ENCODE peak calls at places on chromosomes 6 and 20, in seven cellular contexts. One of them, this sample, is unnamed.

GRCh38 chr6:138346302-138347195 is 31.2 kb upstream of the SMIM28 start:
- DNase-seq in GM23248: peak; percentile 69
- DNase-seq in CD4-positive, alpha-beta memory T cell: no peak
- DNase-seq in esophagus squamous epithelium: no peak
- DNase-seq in effector memory CD4-positive, alpha-beta T cell: no peak
- DNase-seq in PC-3: no peak
- DNase-seq in transverse colon: no peak
- DNase-seq in this sample: no peak

GRCh38 chr20:16125810-16126209 is 447.4 kb downstream of the KIF16B start:
- DNase-seq in CD4-positive, alpha-beta memory T cell: no peak
- DNase-seq in PC-3: peak; percentile 59
- DNase-seq in esophagus squamous epithelium: no peak
- DNase-seq in transverse colon: no peak
- DNase-seq in GM23248: peak; percentile 1
- DNase-seq in effector memory CD4-positive, alpha-beta T cell: no peak
- DNase-seq in this sample: no peak

GRCh38 chr6:33699739-33700138 is 11.8 kb downstream of the UQCC2 start:
- DNase-seq in effector memory CD4-positive, alpha-beta T cell: no peak
- DNase-seq in PC-3: no peak
- DNase-seq in CD4-positive, alpha-beta memory T cell: no peak
- DNase-seq in GM23248: no peak
- DNase-seq in esophagus squamous epithelium: no peak
- DNase-seq in transverse colon: no peak
- DNase-seq in this sample: no peak

GRCh38 chr6:53214172-53214571 is 65.5 kb upstream of the GCM1 start:
- DNase-seq in transverse colon: no peak
- DNase-seq in CD4-positive, alpha-beta memory T cell: no peak
- DNase-seq in PC-3: no peak
- DNase-seq in effector memory CD4-positive, alpha-beta T cell: no peak
- DNase-seq in GM23248: no peak
- DNase-seq in esophagus squamous epithelium: no peak
- DNase-seq in this sample: no peak

GRCh38 chr20:5886788-5887187 is 63.5 kb downstream of the TRMT6 start:
- DNase-seq in CD4-positive, alpha-beta memory T cell: no peak
- DNase-seq in effector memory CD4-positive, alpha-beta T cell: no peak
- DNase-seq in PC-3: no peak
- DNase-seq in esophagus squamous epithelium: no peak
- DNase-seq in transverse colon: no peak
- DNase-seq in GM23248: no peak
- DNase-seq in this sample: no peak

GRCh38 chr6:151289399-151290007 is 49.7 kb downstream of the AKAP12 start:
- DNase-seq in GM23248: no peak
- DNase-seq in esophagus squamous epithelium: no peak
- DNase-seq in effector memory CD4-positive, alpha-beta T cell: no peak
- DNase-seq in PC-3: no peak
- DNase-seq in transverse colon: no peak
- DNase-seq in CD4-positive, alpha-beta memory T cell: peak; percentile 8
- DNase-seq in this sample: no peak

GRCh38 chr6:137581019-137581707 is 87.0 kb upstream of the OLIG3 start:
- DNase-seq in GM23248: no peak
- DNase-seq in effector memory CD4-positive, alpha-beta T cell: no peak
- DNase-seq in esophagus squamous epithelium: no peak
- DNase-seq in PC-3: no peak
- DNase-seq in transverse colon: no peak
- DNase-seq in CD4-positive, alpha-beta memory T cell: no peak
- DNase-seq in this sample: no peak

GRCh38 chr6:70172252-70172651 is 130.6 kb downstream of the COL9A1 start:
- DNase-seq in transverse colon: no peak
- DNase-seq in PC-3: no peak
- DNase-seq in CD4-positive, alpha-beta memory T cell: no peak
- DNase-seq in esophagus squamous epithelium: no peak
- DNase-seq in GM23248: no peak
- DNase-seq in effector memory CD4-positive, alpha-beta T cell: no peak
- DNase-seq in this sample: no peak

GRCh38 chr6:149750136-149750609 is 632 bp downstream of the PCMT1 start:
- DNase-seq in CD4-positive, alpha-beta memory T cell: no peak
- DNase-seq in GM23248: peak; percentile 83
- DNase-seq in esophagus squamous epithelium: peak; percentile 4
- DNase-seq in effector memory CD4-positive, alpha-beta T cell: peak; percentile 31
- DNase-seq in PC-3: peak; percentile 44
- DNase-seq in transverse colon: peak; percentile 42
- DNase-seq in this sample: no peak

GRCh38 chr6:166253277-166254229 is 54.6 kb downstream of the PRR18 start:
- DNase-seq in GM23248: peak; percentile 17
- DNase-seq in transverse colon: peak; percentile 39
- DNase-seq in CD4-positive, alpha-beta memory T cell: no peak
- DNase-seq in esophagus squamous epithelium: no peak
- DNase-seq in PC-3: no peak
- DNase-seq in effector memory CD4-positive, alpha-beta T cell: no peak
- DNase-seq in this sample: no peak

GRCh38 chr6:29011276-29011734 is 6.2 kb upstream of the ZNF311 start:
- DNase-seq in effector memory CD4-positive, alpha-beta T cell: no peak
- DNase-seq in transverse colon: peak; percentile 19
- DNase-seq in esophagus squamous epithelium: no peak
- DNase-seq in PC-3: peak; percentile 53
- DNase-seq in CD4-positive, alpha-beta memory T cell: peak; percentile 47
- DNase-seq in GM23248: peak; percentile 87
- DNase-seq in this sample: peak; percentile 53

GRCh38 chr6:142845143-142845571 is 99.8 kb downstream of the HIVEP2 start:
- DNase-seq in esophagus squamous epithelium: no peak
- DNase-seq in CD4-positive, alpha-beta memory T cell: no peak
- DNase-seq in GM23248: peak; percentile 71
- DNase-seq in effector memory CD4-positive, alpha-beta T cell: no peak
- DNase-seq in PC-3: peak; percentile 67
- DNase-seq in transverse colon: no peak
- DNase-seq in this sample: no peak

GRCh38 chr6:145745861-145746260 is 10.5 kb upstream of the EPM2A start:
- DNase-seq in CD4-positive, alpha-beta memory T cell: no peak
- DNase-seq in effector memory CD4-positive, alpha-beta T cell: no peak
- DNase-seq in esophagus squamous epithelium: no peak
- DNase-seq in GM23248: no peak
- DNase-seq in transverse colon: no peak
- DNase-seq in PC-3: no peak
- DNase-seq in this sample: no peak

GRCh38 chr6:43973351-43973750 is 153.9 kb downstream of the MRPL14 start:
- DNase-seq in effector memory CD4-positive, alpha-beta T cell: no peak
- DNase-seq in GM23248: peak; percentile 38
- DNase-seq in CD4-positive, alpha-beta memory T cell: no peak
- DNase-seq in transverse colon: no peak
- DNase-seq in esophagus squamous epithelium: no peak
- DNase-seq in PC-3: peak; percentile 32
- DNase-seq in this sample: no peak

GRCh38 chr20:57213924-57214323 is 52.5 kb downstream of the BMP7 start:
- DNase-seq in PC-3: no peak
- DNase-seq in CD4-positive, alpha-beta memory T cell: no peak
- DNase-seq in transverse colon: no peak
- DNase-seq in effector memory CD4-positive, alpha-beta T cell: no peak
- DNase-seq in GM23248: no peak
- DNase-seq in esophagus squamous epithelium: no peak
- DNase-seq in this sample: no peak

GRCh38 chr20:57211949-57212889 is 54.2 kb downstream of the BMP7 start:
- DNase-seq in esophagus squamous epithelium: no peak
- DNase-seq in CD4-positive, alpha-beta memory T cell: no peak
- DNase-seq in PC-3: peak; percentile 93
- DNase-seq in effector memory CD4-positive, alpha-beta T cell: no peak
- DNase-seq in GM23248: peak; percentile 98
- DNase-seq in transverse colon: peak; percentile 43
- DNase-seq in this sample: no peak

GRCh38 chr20:57213291-57213690 is 53.1 kb downstream of the BMP7 start:
- DNase-seq in transverse colon: no peak
- DNase-seq in CD4-positive, alpha-beta memory T cell: no peak
- DNase-seq in effector memory CD4-positive, alpha-beta T cell: no peak
- DNase-seq in esophagus squamous epithelium: no peak
- DNase-seq in GM23248: no peak
- DNase-seq in PC-3: no peak
- DNase-seq in this sample: no peak

GRCh38 chr20:57211406-57211805 is 55.0 kb downstream of the BMP7 start:
- DNase-seq in PC-3: no peak
- DNase-seq in effector memory CD4-positive, alpha-beta T cell: no peak
- DNase-seq in CD4-positive, alpha-beta memory T cell: no peak
- DNase-seq in GM23248: no peak
- DNase-seq in transverse colon: no peak
- DNase-seq in esophagus squamous epithelium: no peak
- DNase-seq in this sample: no peak

DNA sequence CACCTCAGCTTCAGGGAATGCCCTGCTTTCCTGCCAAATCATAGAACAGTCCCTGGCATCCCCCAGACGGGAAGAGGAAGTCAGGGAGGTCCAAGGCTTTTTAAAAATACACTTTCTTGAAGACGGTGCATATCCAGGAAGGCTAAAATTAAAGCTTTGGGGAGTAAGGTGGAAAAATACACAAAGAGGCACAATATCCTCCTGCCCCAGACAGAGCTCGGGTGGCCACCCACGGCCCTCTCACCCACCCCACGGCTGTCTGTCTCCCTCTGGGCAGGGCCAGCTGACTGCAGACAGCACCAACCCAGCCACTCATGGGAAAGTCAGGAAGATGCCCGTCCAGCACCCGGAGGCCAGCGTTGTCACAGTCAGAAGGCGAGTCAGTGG is 53.6 kb downstream of the BMP7 start:
- DNase-seq in CD4-positive, alpha-beta memory T cell: no peak
- DNase-seq in esophagus squamous epithelium: no peak
- DNase-seq in effector memory CD4-positive, alpha-beta T cell: no peak
- DNase-seq in GM23248: no peak
- DNase-seq in transverse colon: no peak
- DNase-seq in PC-3: no peak
- DNase-seq in this sample: no peak
- H3K4me3 ChIP-seq in CD4-positive, alpha-beta memory T cell: no peak overlapping the region
- H3K4me3 ChIP-seq in esophagus squamous epithelium: no peak overlapping the region
- H3K4me3 ChIP-seq in effector memory CD4-positive, alpha-beta T cell: no peak overlapping the region
- H3K4me3 ChIP-seq in GM23248: no peak overlapping the region
- H3K4me3 ChIP-seq in transverse colon: no peak overlapping the region
- H3K4me3 ChIP-seq in PC-3: peak overlapping the region; percentile 56
- H3K4me3 ChIP-seq in this sample: no peak overlapping the region

DNA sequence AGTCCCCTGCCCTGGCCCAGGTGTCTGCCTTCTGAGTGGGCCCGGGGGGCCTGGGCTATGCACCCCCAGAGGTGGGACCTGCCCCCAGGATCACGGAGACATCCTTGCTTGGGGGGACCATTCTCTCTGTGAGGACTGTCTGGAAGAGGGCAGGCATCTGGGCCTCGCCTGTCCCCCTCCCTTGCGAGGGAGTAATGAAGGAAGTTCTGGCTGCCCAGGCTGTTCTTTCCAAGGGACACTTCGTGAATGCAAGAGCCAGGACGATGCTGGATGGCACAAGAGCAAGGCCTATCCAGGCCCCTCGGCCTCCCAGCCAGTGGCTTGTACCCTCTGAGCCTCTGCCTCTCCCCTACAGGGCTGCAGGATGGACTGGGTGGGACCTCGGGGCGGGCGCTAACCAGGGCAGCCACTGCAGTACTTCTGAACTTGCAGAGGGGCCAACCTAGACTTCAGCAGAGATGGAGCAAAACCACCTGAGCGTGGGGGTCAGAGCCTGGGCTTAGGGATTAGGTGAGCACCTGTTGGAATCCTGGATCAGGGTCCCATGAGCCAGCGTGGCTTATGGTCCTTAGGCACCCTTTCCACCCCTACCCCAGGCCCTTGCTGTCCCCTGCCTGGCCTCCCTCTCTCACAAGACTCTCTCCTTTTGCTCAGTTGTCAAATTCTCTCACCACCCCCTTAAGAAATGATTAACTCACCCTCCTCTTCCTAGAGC is 53.3 kb downstream of the CTCFL start:
- DNase-seq in esophagus squamous epithelium: no peak
- DNase-seq in transverse colon: no peak
- DNase-seq in GM23248: no peak
- DNase-seq in CD4-positive, alpha-beta memory T cell: no peak
- DNase-seq in effector memory CD4-positive, alpha-beta T cell: no peak
- DNase-seq in PC-3: no peak
- DNase-seq in this sample: no peak
- H3K4me1 ChIP-seq in esophagus squamous epithelium: no peaks in the 10 kb centered on the region
- H3K4me1 ChIP-seq in transverse colon: peaks cover 6% of the 10 kb centered on the region
- H3K4me1 ChIP-seq in GM23248: no peaks in the 10 kb centered on the region
- H3K4me1 ChIP-seq in CD4-positive, alpha-beta memory T cell: peaks cover 16% of the 10 kb centered on the region
- H3K4me1 ChIP-seq in effector memory CD4-positive, alpha-beta T cell: peaks cover 11% of the 10 kb centered on the region
- H3K4me1 ChIP-seq in PC-3: no peaks in the 10 kb centered on the region
- H3K4me1 ChIP-seq in this sample: peaks cover 14% of the 10 kb centered on the region

DNA sequence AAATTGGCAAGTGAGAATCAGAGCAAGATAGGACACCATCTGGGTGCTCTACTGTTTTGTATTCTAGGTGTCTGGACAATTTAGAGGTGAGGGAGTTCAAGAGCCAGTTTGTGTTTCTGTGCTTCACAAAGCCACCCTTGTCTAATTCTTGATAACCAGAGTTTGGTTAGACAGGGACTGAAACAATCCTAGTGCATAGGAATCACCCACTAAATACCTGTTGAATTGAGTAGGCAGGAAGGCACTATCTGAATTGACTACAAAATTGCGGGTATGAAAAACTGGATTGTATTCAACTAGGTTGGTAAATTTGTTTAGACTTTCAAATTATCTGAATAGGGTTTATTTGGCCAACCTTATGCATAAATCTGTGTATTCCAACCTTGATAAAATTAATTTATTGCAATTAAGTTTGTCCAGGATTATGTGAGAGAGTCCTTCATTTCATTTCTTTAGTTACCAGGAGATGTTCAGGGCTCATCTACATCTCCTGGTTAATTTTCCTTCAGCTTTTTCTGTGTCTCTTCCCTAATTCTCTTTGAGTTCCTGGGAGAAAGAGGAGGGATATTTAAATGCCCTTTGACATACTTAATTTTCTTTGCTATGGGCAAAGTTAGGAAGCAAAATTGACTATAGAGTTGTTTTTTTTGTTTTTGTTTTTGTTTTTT is 1.7 kb downstream of the TPX2 start:
- DNase-seq in GM23248: no peak
- DNase-seq in esophagus squamous epithelium: no peak
- DNase-seq in effector memory CD4-positive, alpha-beta T cell: no peak
- DNase-seq in PC-3: no peak
- DNase-seq in transverse colon: no peak
- DNase-seq in CD4-positive, alpha-beta memory T cell: no peak
- DNase-seq in this sample: no peak
- H3K4me3 ChIP-seq in GM23248: peak overlapping the region; percentile 86
- H3K4me3 ChIP-seq in esophagus squamous epithelium: peak overlapping the region; percentile 80
- H3K4me3 ChIP-seq in effector memory CD4-positive, alpha-beta T cell: no peak overlapping the region
- H3K4me3 ChIP-seq in PC-3: peak overlapping the region; percentile 84
- H3K4me3 ChIP-seq in transverse colon: no peak overlapping the region
- H3K4me3 ChIP-seq in CD4-positive, alpha-beta memory T cell: no peak overlapping the region
- H3K4me3 ChIP-seq in this sample: no peak overlapping the region

GRCh38 chr6:156994215-156995076 is 217.3 kb downstream of the ARID1B start:
- DNase-seq in PC-3: peak; percentile 79
- DNase-seq in transverse colon: no peak
- DNase-seq in effector memory CD4-positive, alpha-beta T cell: no peak
- DNase-seq in CD4-positive, alpha-beta memory T cell: no peak
- DNase-seq in GM23248: no peak
- DNase-seq in esophagus squamous epithelium: no peak
- DNase-seq in this sample: no peak

GRCh38 chr6:156992396-156992795 is 215.2 kb downstream of the ARID1B start:
- DNase-seq in esophagus squamous epithelium: no peak
- DNase-seq in PC-3: no peak
- DNase-seq in CD4-positive, alpha-beta memory T cell: no peak
- DNase-seq in transverse colon: no peak
- DNase-seq in GM23248: no peak
- DNase-seq in effector memory CD4-positive, alpha-beta T cell: no peak
- DNase-seq in this sample: no peak

GRCh38 chr6:156996265-156996664 is 219.1 kb downstream of the ARID1B start:
- DNase-seq in transverse colon: no peak
- DNase-seq in PC-3: no peak
- DNase-seq in esophagus squamous epithelium: no peak
- DNase-seq in effector memory CD4-positive, alpha-beta T cell: no peak
- DNase-seq in CD4-positive, alpha-beta memory T cell: no peak
- DNase-seq in GM23248: no peak
- DNase-seq in this sample: no peak

GRCh38 chr6:156993713-156994112 is 216.5 kb downstream of the ARID1B start:
- DNase-seq in effector memory CD4-positive, alpha-beta T cell: no peak
- DNase-seq in esophagus squamous epithelium: no peak
- DNase-seq in CD4-positive, alpha-beta memory T cell: no peak
- DNase-seq in GM23248: no peak
- DNase-seq in PC-3: no peak
- DNase-seq in transverse colon: no peak
- DNase-seq in this sample: no peak

GRCh38 chr6:156995502-156995901 is 218.3 kb downstream of the ARID1B start:
- DNase-seq in transverse colon: no peak
- DNase-seq in PC-3: no peak
- DNase-seq in esophagus squamous epithelium: no peak
- DNase-seq in GM23248: no peak
- DNase-seq in effector memory CD4-positive, alpha-beta T cell: no peak
- DNase-seq in CD4-positive, alpha-beta memory T cell: no peak
- DNase-seq in this sample: no peak
- H3K4me1 ChIP-seq in transverse colon: peaks cover 16% of the 10 kb centered on the region
- H3K4me1 ChIP-seq in PC-3: peaks cover 42% of the 10 kb centered on the region
- H3K4me1 ChIP-seq in esophagus squamous epithelium: no peaks in the 10 kb centered on the region
- H3K4me1 ChIP-seq in GM23248: peaks cover 10% of the 10 kb centered on the region
- H3K4me1 ChIP-seq in effector memory CD4-positive, alpha-beta T cell: no peaks in the 10 kb centered on the region
- H3K4me1 ChIP-seq in CD4-positive, alpha-beta memory T cell: peaks cover 8% of the 10 kb centered on the region
- H3K4me1 ChIP-seq in this sample: no peaks in the 10 kb centered on the region